ENCODE peak calls at places on chromosomes 11 and 22, in four cellular contexts. F is uterus, I is AG10803, V is HCT116. E is an unnamed sample.

GRCh38 chr11:134037093-134037908 is 31.6 kb upstream of the JAM3 start:
- DNase-seq in F (peak), I (peak), V (no peak), E (peak)

GRCh38 chr11:39374963-39375698 is 2084.3 kb downstream of the LRRC4C start:
- DNase-seq in F (no peak), I (peak), V (peak), E (peak)

GRCh38 chr11:57638811-57639320 is 10.8 kb downstream of the YPEL4 start:
- DNase-seq in V (no peak), F (no peak), I (no peak), E (peak)

GRCh38 chr11:67449116-67449844 is 3.2 kb downstream of the GPR152 start:
- DNase-seq in V (no peak), I (no peak), F (no peak), E (no peak)

GRCh38 chr22:28341001-28341400 is 338.6 kb downstream of the TTC28 start:
- DNase-seq in F (no peak), V (no peak), I (peak), E (peak)

GRCh38 chr11:109223441-109223840 is 198.5 kb upstream of the C11orf87 start:
- DNase-seq in I (no peak), F (no peak), V (no peak), E (no peak)

GRCh38 chr11:61023086-61024035 is 51.9 kb downstream of the CD6 start:
- DNase-seq in V (no peak), F (no peak), I (no peak), E (no peak)

GRCh38 chr11:123494195-123495050 is 64.4 kb downstream of the GRAMD1B start:
- DNase-seq in I (peak), F (no peak), V (no peak), E (no peak)

GRCh38 chr11:6418199-6418957 is 516 bp downstream of the APBB1 start:
- DNase-seq in I (no peak), V (no peak), F (no peak), E (no peak)

GRCh38 chr11:58594826-58595225 is 16.0 kb downstream of the ZFP91 start:
- DNase-seq in V (no peak), F (no peak), I (no peak), E (no peak)

GRCh38 chr11:32071811-32072210 is 19.1 kb upstream of the RCN1 start:
- DNase-seq in F (no peak), I (peak), V (no peak), E (peak)

GRCh38 chr22:47307326-47307725 is 544.9 kb downstream of the TBC1D22A start:
- DNase-seq in I (peak), V (no peak), F (no peak), E (peak)

GRCh38 chr22:47284822-47285221 is 522.4 kb downstream of the TBC1D22A start:
- DNase-seq in F (no peak), I (no peak), V (no peak), E (no peak)

GRCh38 chr22:41003041-41003440 is 51.9 kb downstream of the RBX1 start:
- DNase-seq in V (no peak), I (no peak), F (no peak), E (no peak)

GRCh38 chr11:11073996-11074395 is 216.1 kb upstream of the ZBED5 start:
- DNase-seq in F (no peak), V (no peak), I (no peak), E (no peak)

GRCh38 chr11:289706-290620 is 1.0 kb downstream of the PGGHG start:
- DNase-seq in I (no peak), V (no peak), F (peak), E (no peak)

GRCh38 chr11:95908826-95909225 is 15.1 kb downstream of the MTMR2 start:
- DNase-seq in F (no peak), V (no peak), I (no peak), E (peak)

GRCh38 chr11:119626910-119627305 is 102.1 kb downstream of the NECTIN1 start:
- DNase-seq in F (no peak), V (no peak), I (no peak), E (no peak)

GRCh38 chr22:30044369-30044768 is 35.9 kb upstream of the HORMAD2 start:
- DNase-seq in V (peak), I (peak), F (no peak), E (peak)

GRCh38 chr22:34430386-34430785 is 510.1 kb upstream of the LARGE1 start:
- DNase-seq in I (no peak), V (no peak), F (no peak), E (no peak)

GRCh38 chr11:105357764-105358163 is 218.2 kb upstream of the CARD18 start:
- DNase-seq in V (no peak), I (peak), F (no peak), E (no peak)

GRCh38 chr11:106021967-106022794 is at the start of gene MSANTD4:
- DNase-seq in F (peak), V (peak), I (peak), E (peak)

GRCh38 chr22:39839917-39840510 is 53.5 kb downstream of the ENTHD1 start:
- DNase-seq in F (no peak), I (no peak), V (no peak), E (no peak)

GRCh38 chr11:57513911-57514537 is 1.5 kb downstream of the SLC43A1 start:
- DNase-seq in V (no peak), I (peak), F (peak), E (peak)

GRCh38 chr11:59898652-59899051 is 20.1 kb downstream of the OOSP3 start:
- DNase-seq in F (no peak), V (no peak), I (no peak), E (no peak)

GRCh38 chr11:26199341-26199740 is 132.6 kb upstream of the ANO3 start:
- DNase-seq in F (no peak), I (peak), V (no peak), E (peak)

GRCh38 chr22:39297490-39298193 is 21.8 kb downstream of the RPL3 start:
- DNase-seq in I (no peak), F (no peak), V (no peak), E (no peak)

GRCh38 chr11:120682026-120682649 is 170.6 kb downstream of the GRIK4 start:
- DNase-seq in I (no peak), V (no peak), F (no peak), E (no peak)

GRCh38 chr11:77109236-77110019 is 6.8 kb downstream of the OMP start:
- DNase-seq in F (no peak), I (peak), V (no peak), E (peak)

GRCh38 chr11:62786318-62787004 is 741 bp upstream of the TMEM179B start:
- DNase-seq in I (peak), V (peak), F (peak), E (peak)

GRCh38 chr22:44147821-44148574 is 32.7 kb upstream of the PARVG start:
- DNase-seq in I (peak), V (no peak), F (no peak), E (no peak)

GRCh38 chr11:61378713-61379313 is 13.6 kb upstream of the TMEM216 start:
- DNase-seq in F (peak), I (peak), V (no peak), E (peak)

GRCh38 chr11:1138053-1138452 is 19.7 kb upstream of the MUC5AC start:
- DNase-seq in V (no peak), I (peak), F (no peak), E (peak)

GRCh38 chr11:133836076-133836548 is 9.2 kb downstream of the SPATA19 start:
- DNase-seq in V (no peak), F (no peak), I (no peak), E (no peak)

GRCh38 chr11:65437436-65438227 is 15.0 kb downstream of the NEAT1 start:
- DNase-seq in V (no peak), F (peak), I (peak), E (peak)

GRCh38 chr11:126518130-126518995 is 162.9 kb downstream of the ST3GAL4 start:
- DNase-seq in I (no peak), V (no peak), F (no peak), E (no peak)

GRCh38 chr11:74094393-74094792 is 76.4 kb downstream of the C2CD3 start:
- DNase-seq in F (no peak), V (no peak), I (no peak), E (no peak)

GRCh38 chr22:35914665-35915476 is 113.8 kb downstream of the RBFOX2 start:
- DNase-seq in I (peak), F (peak), V (peak), E (peak)

GRCh38 chr11:125481531-125481930 is 14.5 kb downstream of the FEZ1 start:
- DNase-seq in V (no peak), F (no peak), I (no peak), E (no peak)

GRCh38 chr11:102807921-102808320 is 10.0 kb upstream of the MMP1 start:
- DNase-seq in V (peak), I (no peak), F (no peak), E (peak)
- H3K4me3 ChIP-seq in V (peak), I (no peak), F (no peak), E (no peak)

GRCh38 chr22:17501679-17502285 is 61.5 kb upstream of the SLC25A18 start:
- DNase-seq in V (peak), F (peak), I (peak), E (peak)
- TF ChIP-seq CTCF in V (peak), F (peak), I (peak), E (peak)

GRCh38 chr11:47257518-47258316 is at the start of gene NR1H3:
- DNase-seq in V (no peak), F (peak), I (peak), E (peak)
- H3K4me3 ChIP-seq in V (no peak), F (peak), I (peak), E (peak)

GRCh38 chr11:29334781-29335140 is 682.1 kb downstream of the KCNA4 start:
- DNase-seq in F (no peak), I (peak), V (no peak), E (no peak)

GRCh38 chr11:29333993-29334780 is 682.6 kb downstream of the KCNA4 start:
- DNase-seq in V (peak), F (no peak), I (peak), E (peak)

GRCh38 chr11:29326757-29327156 is 690.1 kb downstream of the KCNA4 start:
- DNase-seq in F (no peak), I (no peak), V (no peak), E (no peak)

GRCh38 chr11:29324328-29324727 is 692.5 kb downstream of the KCNA4 start:
- DNase-seq in V (no peak), I (peak), F (no peak), E (no peak)

GRCh38 chr11:29328961-29329441 is 687.8 kb downstream of the KCNA4 start:
- DNase-seq in V (peak), I (peak), F (no peak), E (peak)
- TF ChIP-seq CTCF in V (peak), I (peak), F (no peak), E (peak)

E was measured in fibroblast of mammary gland.